ENCODE peak calls at places on chromosomes 13 and 19, in nine cellular contexts. K, T, O, Q, N, S, W, A and E are unnamed samples.

GRCh38 chr13:104315606-104316005 is 1249.4 kb upstream of the SLC10A2 start:
- DNase-seq in A (no peak), N (no peak), W (peak; percentile 90), Q (peak; percentile 73), K (peak; percentile 45), T (no peak), S (peak; percentile 97), O (peak; percentile 20), E (no peak)

GRCh38 chr19:53877361-53877766 is 4.6 kb upstream of the PRKCG start:
- DNase-seq in A (no peak), Q (peak; percentile 41), O (no peak), N (no peak), W (no peak), T (no peak), S (no peak), K (no peak), E (no peak)

GRCh38 chr13:59521549-59521948 is 642.2 kb downstream of the DIAPH3 start:
- DNase-seq in O (no peak), W (no peak), N (no peak), A (no peak), Q (no peak), S (no peak), T (no peak), K (no peak), E (no peak)

GRCh38 chr19:18768046-18768771 is 22.9 kb downstream of the COMP start:
- DNase-seq in Q (no peak), A (no peak), S (no peak), N (no peak), T (no peak), O (no peak), K (no peak), W (no peak), E (peak; percentile 4)

GRCh38 chr19:10289836-10290438 is at the start of gene ICAM5:
- DNase-seq in K (no peak), Q (no peak), A (no peak), O (no peak), S (peak; percentile 42), W (no peak), T (peak; percentile 63), N (no peak), E (no peak)

GRCh38 chr19:313988-314815 is 23.0 kb upstream of the PLPP2 start:
- DNase-seq in Q (no peak), S (no peak), O (no peak), T (no peak), A (no peak), K (no peak), N (no peak), W (no peak), E (no peak)

GRCh38 chr19:37718357-37718756 is 1.2 kb downstream of the ZNF607 start:
- DNase-seq in A (no peak), O (no peak), W (no peak), T (no peak), S (no peak), K (no peak), N (no peak), Q (no peak), E (no peak)

GRCh38 chr19:31113250-31113685 is 236.0 kb downstream of the TSHZ3 start:
- DNase-seq in N (no peak), S (peak; percentile 39), Q (peak; percentile 41), W (peak; percentile 55), O (no peak), A (no peak), T (no peak), K (no peak), E (no peak)

GRCh38 chr19:15562861-15563260 is 52.2 kb upstream of the CYP4F8 start:
- DNase-seq in T (no peak), W (peak; percentile 38), A (no peak), K (no peak), Q (peak; percentile 3), O (no peak), S (peak; percentile 4), N (no peak), E (peak; percentile 54)

GRCh38 chr19:13002970-13003540 is 7.8 kb downstream of the NFIX start:
- DNase-seq in S (no peak), A (no peak), K (no peak), N (no peak), T (no peak), Q (no peak), W (no peak), O (no peak), E (no peak)

GRCh38 chr19:39983695-39984302 is 12.8 kb downstream of the PSMC4 start:
- DNase-seq in K (no peak), W (no peak), O (no peak), T (no peak), S (no peak), Q (no peak), A (no peak), N (no peak), E (no peak)

GRCh38 chr19:798415-799075 is 1.3 kb downstream of the PTBP1 start:
- DNase-seq in O (no peak), S (no peak), K (no peak), T (no peak), W (no peak), A (no peak), Q (peak; percentile 41), N (peak; percentile 51), E (no peak)

GRCh38 chr13:73368608-73369007 is 309.8 kb downstream of the KLF5 start:
- DNase-seq in T (no peak), S (no peak), A (no peak), N (no peak), Q (no peak), O (no peak), K (no peak), W (no peak), E (no peak)

GRCh38 chr13:60047943-60048342 is 115.8 kb downstream of the DIAPH3 start:
- DNase-seq in A (no peak), O (no peak), T (no peak), Q (peak; percentile 8), S (peak; percentile 25), N (no peak), K (no peak), W (no peak), E (no peak)

GRCh38 chr19:35883920-35884319 is 15.5 kb downstream of the APLP1 start:
- DNase-seq in Q (no peak), O (no peak), T (no peak), K (no peak), N (no peak), S (no peak), A (no peak), W (no peak), E (no peak)

GRCh38 chr19:55227241-55228014 is 1.1 kb downstream of the TMEM86B start:
- DNase-seq in Q (no peak), N (no peak), T (no peak), O (no peak), S (no peak), K (no peak), W (no peak), A (no peak), E (no peak)

GRCh38 chr19:29623726-29624488 is 17.8 kb downstream of the POP4 start:
- DNase-seq in A (no peak), N (peak; percentile 25), K (no peak), Q (no peak), S (no peak), W (no peak), T (no peak), O (no peak), E (no peak)

GRCh38 chr13:112802808-112803207 is 113.0 kb downstream of the ATP11A start:
- DNase-seq in S (no peak), Q (no peak), T (no peak), W (no peak), A (no peak), O (no peak), N (no peak), K (no peak), E (no peak)

GRCh38 chr19:1992759-1993260 is 22.7 kb downstream of the BTBD2 start:
- DNase-seq in W (no peak), S (no peak), N (peak; percentile 47), O (no peak), Q (no peak), K (peak; percentile 14), T (no peak), A (no peak), E (no peak)

GRCh38 chr19:30896551-30896950 is 452.7 kb downstream of the TSHZ3 start:
- DNase-seq in Q (no peak), T (no peak), N (no peak), S (no peak), W (no peak), K (no peak), O (no peak), A (no peak), E (no peak)

GRCh38 chr13:71801781-71802180 is 65.2 kb downstream of the DACH1 start:
- DNase-seq in T (peak; percentile 56), N (no peak), S (no peak), W (no peak), A (no peak), K (no peak), Q (no peak), O (no peak), E (no peak)

GRCh38 chr13:30376426-30377311 is 45.6 kb upstream of the UBE2L5 start:
- DNase-seq in Q (no peak), K (no peak), W (no peak), S (no peak), A (no peak), T (no peak), N (no peak), O (no peak), E (peak; percentile 29)

GRCh38 chr19:51564791-51565190 is 6.3 kb upstream of the ZNF175 start:
- DNase-seq in A (no peak), Q (no peak), K (no peak), S (no peak), O (no peak), N (no peak), T (no peak), W (no peak), E (no peak)

GRCh38 chr13:64746845-64747244 is 2483.3 kb downstream of the PCDH9 start:
- DNase-seq in T (no peak), S (no peak), N (no peak), K (no peak), Q (no peak), O (no peak), A (no peak), W (no peak), E (no peak)

GRCh38 chr13:35411059-35411744 is 65.3 kb downstream of the MAB21L1 start:
- DNase-seq in K (no peak), Q (no peak), W (no peak), S (no peak), A (no peak), T (no peak), N (no peak), O (no peak), E (no peak)

GRCh38 chr13:98976941-98977340 is 923 bp downstream of the DOCK9 start:
- DNase-seq in S (peak; percentile 12), O (no peak), W (peak; percentile 31), T (no peak), K (peak; percentile 36), A (no peak), N (no peak), Q (peak; percentile 37), E (no peak)

GRCh38 chr13:67493835-67494234 is 263.7 kb upstream of the PCDH9 start:
- DNase-seq in W (no peak), K (no peak), T (no peak), Q (no peak), N (no peak), O (no peak), A (no peak), S (no peak), E (no peak)

GRCh38 chr13:53198017-53198416 is 169.4 kb downstream of the OLFM4 start:
- DNase-seq in S (no peak), N (no peak), K (no peak), Q (no peak), O (no peak), W (no peak), A (no peak), T (peak; percentile 5), E (peak; percentile 65)

GRCh38 chr19:37098570-37098969 is 20.3 kb downstream of the ZNF420 start:
- DNase-seq in K (no peak), A (no peak), O (no peak), W (no peak), N (no peak), T (no peak), Q (no peak), S (no peak), E (no peak)